ENCODE peak calls at places on chromosomes 12 and 14, in four cellular contexts. One of them, this sample, is unnamed.

GRCh38 chr14:76908834-76909233 is 82.6 kb downstream of the LRRC74A start:
- DNase-seq in SK-N-SH: no peak
- DNase-seq in PC-9: no peak
- DNase-seq in effector memory CD4-positive, alpha-beta T cell: no peak
- DNase-seq in this sample: no peak

GRCh38 chr12:114440450-114441383 is 34.8 kb upstream of the TBX5 start:
- DNase-seq in SK-N-SH: no peak
- DNase-seq in PC-9: no peak
- DNase-seq in effector memory CD4-positive, alpha-beta T cell: no peak
- DNase-seq in this sample: no peak

GRCh38 chr14:94649543-94650443 is 37.6 kb downstream of the SERPINA3 start:
- DNase-seq in SK-N-SH: no peak
- DNase-seq in PC-9: no peak
- DNase-seq in effector memory CD4-positive, alpha-beta T cell: no peak
- DNase-seq in this sample: no peak

GRCh38 chr14:20798318-20798717 is 4.3 kb downstream of the RNASE1 start:
- DNase-seq in SK-N-SH: no peak
- DNase-seq in PC-9: no peak
- DNase-seq in effector memory CD4-positive, alpha-beta T cell: no peak
- DNase-seq in this sample: no peak

GRCh38 chr12:8849785-8850184 is 27.4 kb downstream of the A2ML1 start:
- DNase-seq in SK-N-SH: no peak
- DNase-seq in PC-9: no peak
- DNase-seq in effector memory CD4-positive, alpha-beta T cell: no peak
- DNase-seq in this sample: no peak

GRCh38 chr12:112199136-112199535 is 73.8 kb downstream of the TRAFD1 start:
- DNase-seq in SK-N-SH: no peak
- DNase-seq in PC-9: no peak
- DNase-seq in effector memory CD4-positive, alpha-beta T cell: no peak
- DNase-seq in this sample: no peak

GRCh38 chr14:104865631-104866441 is 768 bp downstream of the CEP170B start:
- DNase-seq in SK-N-SH: peak; percentile 80
- DNase-seq in PC-9: peak; percentile 70
- DNase-seq in effector memory CD4-positive, alpha-beta T cell: no peak
- DNase-seq in this sample: no peak

GRCh38 chr14:52058346-52058745 is 10.5 kb downstream of the NID2 start:
- DNase-seq in SK-N-SH: no peak
- DNase-seq in PC-9: no peak
- DNase-seq in effector memory CD4-positive, alpha-beta T cell: no peak
- DNase-seq in this sample: no peak

GRCh38 chr12:52003591-52003990 is 3.2 kb upstream of the TAMALIN start:
- DNase-seq in SK-N-SH: no peak
- DNase-seq in PC-9: no peak
- DNase-seq in effector memory CD4-positive, alpha-beta T cell: no peak
- DNase-seq in this sample: no peak

GRCh38 chr12:96208801-96209534 is 14.8 kb downstream of the ELK3 start:
- DNase-seq in SK-N-SH: no peak
- DNase-seq in PC-9: no peak
- DNase-seq in effector memory CD4-positive, alpha-beta T cell: no peak
- DNase-seq in this sample: no peak

GRCh38 chr12:75795125-75795524 is 236.5 kb downstream of the PHLDA1 start:
- DNase-seq in SK-N-SH: no peak
- DNase-seq in PC-9: no peak
- DNase-seq in effector memory CD4-positive, alpha-beta T cell: no peak
- DNase-seq in this sample: no peak

GRCh38 chr12:13178568-13179158 is 17.9 kb upstream of the EMP1 start:
- DNase-seq in SK-N-SH: no peak
- DNase-seq in PC-9: no peak
- DNase-seq in effector memory CD4-positive, alpha-beta T cell: no peak
- DNase-seq in this sample: no peak
- H3K4me3 ChIP-seq in SK-N-SH: no peak overlapping the region
- H3K4me3 ChIP-seq in PC-9: peak overlapping the region; percentile 39
- H3K4me3 ChIP-seq in effector memory CD4-positive, alpha-beta T cell: no peak overlapping the region
- H3K4me3 ChIP-seq in this sample: no peak overlapping the region

DNA sequence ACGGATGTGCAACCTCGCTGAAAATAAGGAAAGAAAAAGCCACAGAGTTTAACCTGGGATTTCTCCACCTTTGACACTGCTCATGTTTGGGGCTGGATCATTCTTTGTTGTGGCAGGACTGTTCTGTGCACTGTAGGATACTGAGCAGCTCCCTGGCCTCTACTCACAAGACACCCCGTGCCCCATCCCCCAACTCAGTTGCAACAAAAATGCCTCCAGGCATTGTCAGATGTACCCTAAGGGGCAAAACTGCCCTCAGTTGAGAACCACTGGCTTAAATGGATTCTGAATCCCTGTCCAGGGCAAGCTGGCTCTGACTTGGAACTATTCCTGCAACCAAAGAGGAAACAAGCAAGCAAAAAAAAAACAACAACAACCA is 2.1 kb downstream of the GLTP start:
- DNase-seq in SK-N-SH: no peak
- DNase-seq in PC-9: no peak
- DNase-seq in effector memory CD4-positive, alpha-beta T cell: no peak
- DNase-seq in this sample: no peak
- H3K4me3 ChIP-seq in SK-N-SH: no peak overlapping the region
- H3K4me3 ChIP-seq in PC-9: no peak overlapping the region
- H3K4me3 ChIP-seq in effector memory CD4-positive, alpha-beta T cell: no peak overlapping the region
- H3K4me3 ChIP-seq in this sample: no peak overlapping the region

GRCh38 chr12:26648066-26648465 is 184.9 kb downstream of the ITPR2 start:
- DNase-seq in SK-N-SH: no peak
- DNase-seq in PC-9: no peak
- DNase-seq in effector memory CD4-positive, alpha-beta T cell: no peak
- DNase-seq in this sample: no peak
- H3K4me3 ChIP-seq in SK-N-SH: no peak overlapping the region
- H3K4me3 ChIP-seq in PC-9: no peak overlapping the region
- H3K4me3 ChIP-seq in effector memory CD4-positive, alpha-beta T cell: no peak overlapping the region
- H3K4me3 ChIP-seq in this sample: no peak overlapping the region

GRCh38 chr14:106691601-106692291 is 1165.4 kb downstream of the TMEM121 start:
- DNase-seq in SK-N-SH: peak; percentile 23
- DNase-seq in PC-9: no peak
- DNase-seq in effector memory CD4-positive, alpha-beta T cell: peak; percentile 42
- DNase-seq in this sample: no peak

GRCh38 chr14:106694638-106695393 is 1168.4 kb downstream of the TMEM121 start:
- DNase-seq in SK-N-SH: peak; percentile 42
- DNase-seq in PC-9: no peak
- DNase-seq in effector memory CD4-positive, alpha-beta T cell: peak; percentile 21
- DNase-seq in this sample: no peak

GRCh38 chr14:106686533-106686932 is 1160.2 kb downstream of the TMEM121 start:
- DNase-seq in SK-N-SH: no peak
- DNase-seq in PC-9: no peak
- DNase-seq in effector memory CD4-positive, alpha-beta T cell: no peak
- DNase-seq in this sample: no peak

DNA sequence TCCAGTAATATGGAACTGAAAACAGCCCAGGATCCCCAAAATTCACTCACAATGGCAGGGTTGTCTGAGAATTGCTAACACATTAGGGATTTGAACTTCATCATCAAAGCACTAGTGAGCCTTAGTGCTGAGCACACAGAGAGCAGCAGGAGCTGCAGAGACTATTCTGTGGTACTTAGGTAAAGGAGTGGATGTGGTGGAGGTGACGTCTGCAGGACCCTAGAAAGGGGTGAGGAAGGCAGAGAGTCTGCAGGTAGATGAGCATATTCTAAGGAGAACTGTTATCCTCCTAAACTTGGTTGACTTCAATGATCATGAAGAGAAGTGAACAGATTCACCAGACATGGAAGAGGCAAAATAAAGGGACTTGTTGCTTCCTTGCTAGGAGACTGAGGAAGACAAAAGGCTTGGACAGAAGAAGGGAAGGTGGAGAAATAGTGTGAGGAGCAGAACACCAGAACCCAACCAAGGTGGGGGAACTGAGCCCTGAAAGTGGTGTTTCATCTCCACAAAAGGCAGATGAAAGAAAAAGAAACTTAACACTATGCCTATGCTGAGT is 1164.0 kb downstream of the TMEM121 start:
- DNase-seq in SK-N-SH: no peak
- DNase-seq in PC-9: no peak
- DNase-seq in effector memory CD4-positive, alpha-beta T cell: no peak
- DNase-seq in this sample: no peak
- H3K4me3 ChIP-seq in SK-N-SH: no peak overlapping the region
- H3K4me3 ChIP-seq in PC-9: no peak overlapping the region
- H3K4me3 ChIP-seq in effector memory CD4-positive, alpha-beta T cell: no peak overlapping the region
- H3K4me3 ChIP-seq in this sample: no peak overlapping the region

GRCh38 chr12:3905664-3906063 is 32.5 kb upstream of the PARP11 start:
- DNase-seq in SK-N-SH: no peak
- DNase-seq in PC-9: no peak
- DNase-seq in effector memory CD4-positive, alpha-beta T cell: no peak
- DNase-seq in this sample: no peak

GRCh38 chr12:3901116-3901515 is 27.9 kb upstream of the PARP11 start:
- DNase-seq in SK-N-SH: no peak
- DNase-seq in PC-9: no peak
- DNase-seq in effector memory CD4-positive, alpha-beta T cell: no peak
- DNase-seq in this sample: no peak

GRCh38 chr12:3904999-3905398 is 31.8 kb upstream of the PARP11 start:
- DNase-seq in SK-N-SH: no peak
- DNase-seq in PC-9: no peak
- DNase-seq in effector memory CD4-positive, alpha-beta T cell: no peak
- DNase-seq in this sample: no peak
- H3K4me3 ChIP-seq in SK-N-SH: no peak overlapping the region
- H3K4me3 ChIP-seq in PC-9: no peak overlapping the region
- H3K4me3 ChIP-seq in effector memory CD4-positive, alpha-beta T cell: peak overlapping the region; percentile 37
- H3K4me3 ChIP-seq in this sample: no peak overlapping the region

GRCh38 chr12:88634008-88634407 is 53.7 kb upstream of the KITLG start:
- DNase-seq in SK-N-SH: no peak
- DNase-seq in PC-9: no peak
- DNase-seq in effector memory CD4-positive, alpha-beta T cell: no peak
- DNase-seq in this sample: peak; percentile 93
- H3K4me3 ChIP-seq in SK-N-SH: no peak overlapping the region
- H3K4me3 ChIP-seq in PC-9: no peak overlapping the region
- H3K4me3 ChIP-seq in effector memory CD4-positive, alpha-beta T cell: no peak overlapping the region
- H3K4me3 ChIP-seq in this sample: no peak overlapping the region

DNA sequence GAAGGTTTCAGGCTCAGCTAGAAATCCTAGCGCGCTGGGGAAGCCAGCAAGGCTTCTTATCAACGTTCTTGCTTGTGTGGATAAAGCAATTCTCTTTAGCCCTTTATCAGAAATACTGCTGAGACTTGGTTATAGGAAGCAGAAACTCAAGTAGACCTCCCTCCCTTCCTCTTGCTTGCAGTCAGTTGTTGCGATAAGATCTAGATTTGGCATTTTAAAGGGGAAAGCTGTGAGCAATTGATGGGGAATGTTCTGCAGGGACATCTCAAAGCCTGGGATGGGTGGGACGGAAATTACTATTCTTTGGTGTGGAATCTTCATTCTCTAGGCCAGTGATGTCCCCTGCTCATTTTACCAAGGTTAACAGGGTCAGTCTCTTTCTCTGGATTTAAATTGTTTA is 76.4 kb upstream of the ANO4 start:
- DNase-seq in SK-N-SH: no peak
- DNase-seq in PC-9: no peak
- DNase-seq in effector memory CD4-positive, alpha-beta T cell: no peak
- DNase-seq in this sample: no peak
- H3K4me3 ChIP-seq in SK-N-SH: peak overlapping the region; percentile 60
- H3K4me3 ChIP-seq in PC-9: no peak overlapping the region
- H3K4me3 ChIP-seq in effector memory CD4-positive, alpha-beta T cell: no peak overlapping the region
- H3K4me3 ChIP-seq in this sample: no peak overlapping the region

GRCh38 chr12:31922341-31923062 is 36.7 kb upstream of the RESF1 start:
- DNase-seq in SK-N-SH: no peak
- DNase-seq in PC-9: no peak
- DNase-seq in effector memory CD4-positive, alpha-beta T cell: no peak
- DNase-seq in this sample: no peak
- H3K4me3 ChIP-seq in SK-N-SH: no peak overlapping the region
- H3K4me3 ChIP-seq in PC-9: no peak overlapping the region
- H3K4me3 ChIP-seq in effector memory CD4-positive, alpha-beta T cell: no peak overlapping the region
- H3K4me3 ChIP-seq in this sample: no peak overlapping the region